ENCODE peak calls at places on chromosomes 6 and 20, in seven cellular contexts. X, U, T, A, G, F and M are unnamed samples.

GRCh38 chr6:63307581-63308246 is 12.1 kb downstream of the LGSN start:
- DNase-seq in A (peak), U (peak), X (no peak), T (no peak), F (peak), G (no peak), M (no peak)

GRCh38 chr6:158818008-158818579 is 1.1 kb downstream of the EZR start:
- DNase-seq in G (peak), X (peak), U (peak), A (peak), F (peak), T (peak), M (peak)

GRCh38 chr20:49957487-49957938 is 21.3 kb downstream of the RNF114 start:
- DNase-seq in T (no peak), A (no peak), G (no peak), F (no peak), U (no peak), X (no peak), M (no peak)

GRCh38 chr6:110140650-110141049 is 38.8 kb downstream of the WASF1 start:
- DNase-seq in F (peak), G (no peak), A (peak), T (no peak), X (no peak), U (peak), M (no peak)

GRCh38 chr6:1312193-1312443 is 220 bp downstream of the FOXQ1 start:
- DNase-seq in U (peak), G (no peak), F (no peak), A (no peak), T (no peak), X (no peak), M (no peak)

GRCh38 chr6:35343835-35344550 is 1.6 kb downstream of the PPARD start:
- DNase-seq in U (no peak), G (no peak), A (no peak), X (no peak), T (no peak), F (no peak), M (no peak)

GRCh38 chr6:167252271-167252670 is 38.8 kb upstream of the UNC93A start:
- DNase-seq in U (no peak), A (no peak), X (no peak), G (no peak), F (no peak), T (no peak), M (no peak)

GRCh38 chr20:62193079-62194025 is 10.5 kb downstream of the MTG2 start:
- DNase-seq in T (no peak), U (no peak), A (no peak), X (peak), G (no peak), F (no peak), M (no peak)

GRCh38 chr6:27592481-27593199 is 119.7 kb upstream of the ZNF184 start:
- DNase-seq in F (peak), X (no peak), G (peak), A (peak), U (peak), T (no peak), M (peak)

GRCh38 chr20:47989957-47990356 is 204.7 kb upstream of the SULF2 start:
- DNase-seq in F (no peak), T (peak), X (no peak), U (no peak), G (no peak), A (no peak), M (no peak)

GRCh38 chr6:132275253-132275970 is 125.9 kb downstream of the MOXD1 start:
- DNase-seq in A (no peak), X (no peak), F (no peak), U (no peak), T (no peak), G (no peak), M (no peak)

GRCh38 chr6:10719386-10720228 is 3.3 kb upstream of the TMEM14C start:
- DNase-seq in T (no peak), U (peak), X (peak), A (no peak), G (peak), F (peak), M (no peak)

GRCh38 chr6:107585815-107586435 is 96.0 kb downstream of the SOBP start:
- DNase-seq in F (no peak), T (no peak), X (no peak), U (no peak), G (no peak), A (no peak), M (no peak)

GRCh38 chr20:51452734-51453133 is 89.8 kb downstream of the NFATC2 start:
- DNase-seq in T (no peak), A (no peak), X (no peak), G (no peak), U (no peak), F (no peak), M (no peak)

GRCh38 chr6:32045811-32046449 is 7.7 kb downstream of the CYP21A2 start:
- DNase-seq in X (peak), F (no peak), T (no peak), G (no peak), U (peak), A (no peak), M (no peak)